ENCODE peak calls at places on chromosomes 5 and 9, in four cellular contexts. K is endothelial cell of umbilical vein, M is upper lobe of left lung, E is GM20000. Z is an unnamed sample.

GRCh38 chr5:68950111-68950510 is 143.7 kb upstream of the SLC30A5 start:
- DNase-seq in M (no peak), E (no peak), K (no peak), Z (no peak)

GRCh38 chr9:2407450-2407849 is 214.1 kb upstream of the VLDLR start:
- DNase-seq in E (no peak), K (no peak), M (peak), Z (no peak)

GRCh38 chr5:96219580-96220281 is 213.3 kb downstream of the PCSK1 start:
- DNase-seq in K (no peak), E (no peak), M (no peak), Z (no peak)

GRCh38 chr5:88827997-88828396 is 55.0 kb downstream of the MEF2C start:
- DNase-seq in E (no peak), M (no peak), K (peak), Z (no peak)

GRCh38 chr5:150172563-150172962 is 6.0 kb downstream of the CDX1 start:
- DNase-seq in K (no peak), M (no peak), E (no peak), Z (no peak)

GRCh38 chr5:126516133-126516532 is 78.9 kb downstream of the ALDH7A1 start:
- DNase-seq in M (no peak), E (no peak), K (no peak), Z (no peak)

GRCh38 chr5:152140391-152140790 is 215.7 kb upstream of the GLRA1 start:
- DNase-seq in E (no peak), M (no peak), K (no peak), Z (no peak)

GRCh38 chr5:91189480-91190332 is 193.4 kb downstream of the ARRDC3 start:
- DNase-seq in M (no peak), E (no peak), K (peak), Z (no peak)

GRCh38 chr9:112271466-112272098 is 61.8 kb downstream of the PTBP3 start:
- DNase-seq in M (no peak), E (no peak), K (no peak), Z (no peak)

GRCh38 chr5:98773464-98774191 is at the start of gene RGMB:
- DNase-seq in M (peak), E (peak), K (peak), Z (peak)
- TF ChIP-seq CTCF in M (no peak), E (no peak), K (no peak), Z (no peak)

GRCh38 chr9:88174324-88174723 is 36.0 kb upstream of the SPATA31C2 start:
- DNase-seq in M (no peak), K (no peak), E (no peak), Z (no peak)
- TF ChIP-seq CTCF in M (no peak), K (no peak), E (no peak), Z (no peak)

DNA sequence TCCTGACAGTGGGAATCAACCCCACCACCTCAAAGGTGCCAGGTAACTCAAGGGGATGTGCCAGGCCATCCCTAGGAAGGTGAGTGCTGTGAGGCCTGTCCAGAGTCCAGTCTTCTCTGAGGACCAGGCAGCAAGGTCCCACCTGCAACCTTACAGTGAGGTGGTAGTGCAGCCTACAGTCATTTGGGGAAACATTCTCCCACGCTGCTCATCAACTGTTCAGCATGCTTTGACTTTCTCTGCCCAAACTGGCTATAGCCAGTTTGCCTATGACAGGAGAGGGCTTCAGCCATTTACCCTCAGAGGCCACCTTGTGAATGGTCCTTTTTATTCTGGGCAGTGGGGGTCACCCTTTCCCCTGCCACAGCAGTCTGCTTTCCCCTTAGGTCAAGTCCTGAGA is 81.9 kb downstream of the ATPSCKMT start:
- DNase-seq in E (no peak), M (no peak), K (no peak), Z (no peak)
- TF ChIP-seq CTCF in E (no peak), M (no peak), K (no peak), Z (peak)

GRCh38 chr5:58582411-58583393 is at the start of gene RAB3C:
- DNase-seq in E (peak), M (peak), K (peak), Z (peak)
- TF ChIP-seq CTCF in E (no peak), M (peak), K (no peak), Z (no peak)

DNA sequence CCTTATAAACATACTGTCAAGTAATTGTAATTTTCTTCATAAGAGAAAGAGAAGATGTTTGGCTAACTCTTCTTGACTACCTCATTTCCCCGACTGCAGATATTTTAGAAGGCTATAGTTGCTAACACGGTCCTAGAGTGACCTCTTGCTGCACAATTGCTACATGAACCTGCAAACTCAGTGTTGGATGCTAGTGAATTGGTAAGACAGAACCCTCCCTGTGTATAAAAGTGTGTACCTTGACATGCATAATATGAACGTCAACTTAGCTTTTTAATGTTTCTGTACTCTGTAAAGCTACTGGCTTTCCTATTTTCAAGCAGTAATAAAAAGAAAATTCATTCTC is 46.7 kb upstream of the CER1 start:
- DNase-seq in K (peak), E (peak), M (no peak), Z (no peak)
- TF ChIP-seq CTCF in K (peak), E (no peak), M (no peak), Z (peak)